ENCODE peak calls at places on chromosome 2, in nine cellular contexts. H, O, B, X, T, N, C, V and L are unnamed samples.

GRCh38 chr2:3631851-3632659 is 25.9 kb upstream of the ALLC start:
- DNase-seq in O (no peak), C (no peak), B (no peak), T (no peak), X (no peak), H (no peak), V (no peak), N (no peak), L (no peak)

GRCh38 chr2:74457549-74458131 is 598 bp upstream of the WBP1 start:
- DNase-seq in B (peak), O (no peak), H (peak), T (no peak), N (peak), C (peak), V (no peak), X (peak), L (peak)

GRCh38 chr2:197514754-197515153 is 1.1 kb upstream of the MOB4 start:
- DNase-seq in N (no peak), T (no peak), X (no peak), C (peak), O (no peak), B (no peak), H (no peak), V (no peak), L (no peak)

GRCh38 chr2:18067980-18068379 is 189.5 kb downstream of the KCNS3 start:
- DNase-seq in B (no peak), T (no peak), V (no peak), X (no peak), N (no peak), H (no peak), O (no peak), C (no peak), L (no peak)

GRCh38 chr2:20483496-20483895 is 36.6 kb downstream of the RHOB start:
- DNase-seq in O (no peak), X (no peak), V (no peak), N (no peak), C (no peak), B (no peak), H (no peak), T (no peak), L (no peak)

GRCh38 chr2:196159223-196159892 is 12.0 kb downstream of the STK17B start:
- DNase-seq in C (no peak), N (no peak), X (peak), V (no peak), O (no peak), B (no peak), H (no peak), T (no peak), L (no peak)

GRCh38 chr2:118808429-118808809 is 39.0 kb downstream of the EN1 start:
- DNase-seq in T (no peak), O (peak), H (no peak), C (no peak), X (no peak), B (no peak), V (peak), N (no peak), L (no peak)

GRCh38 chr2:159138642-159139182 is 147.8 kb downstream of the WDSUB1 start:
- DNase-seq in C (no peak), V (no peak), O (no peak), X (no peak), B (no peak), T (no peak), N (no peak), H (no peak), L (no peak)

GRCh38 chr2:11807156-11808015 is 61.0 kb downstream of the LPIN1 start:
- DNase-seq in N (no peak), H (no peak), C (no peak), X (peak), O (no peak), B (no peak), V (peak), T (no peak), L (no peak)

GRCh38 chr2:206642075-206643025 is at the start of gene FAM237A:
- DNase-seq in N (peak), H (no peak), T (no peak), X (peak), C (no peak), V (peak), O (peak), B (peak), L (peak)

GRCh38 chr2:180604077-180604476 is 376.3 kb upstream of the UBE2E3 start:
- DNase-seq in O (peak), B (peak), C (peak), H (no peak), N (no peak), X (peak), V (peak), T (no peak), L (no peak)

GRCh38 chr2:105239924-105240323 is 1.6 kb upstream of the GPR45 start:
- DNase-seq in V (no peak), N (no peak), H (no peak), C (peak), X (peak), O (peak), T (no peak), B (no peak), L (no peak)

GRCh38 chr2:109284816-109285215 is 155.8 kb downstream of the SH3RF3 start:
- DNase-seq in T (no peak), O (peak), N (no peak), H (no peak), X (no peak), B (no peak), C (no peak), V (no peak), L (no peak)

GRCh38 chr2:17830053-17831034 is 14.1 kb downstream of the MSGN1 start:
- DNase-seq in V (peak), C (peak), H (no peak), N (peak), T (peak), B (no peak), X (peak), O (peak), L (no peak)

GRCh38 chr2:230130668-230131364 is 62.1 kb upstream of the SLC16A14 start:
- DNase-seq in N (no peak), X (peak), O (peak), C (no peak), H (no peak), V (peak), B (no peak), T (no peak), L (no peak)

GRCh38 chr2:176621350-176621749 is 352.1 kb downstream of the MTX2 start:
- DNase-seq in H (no peak), C (peak), N (no peak), B (no peak), X (no peak), V (no peak), O (no peak), T (no peak), L (peak)

GRCh38 chr2:202822411-202822810 is 49.2 kb downstream of the ICA1L start:
- DNase-seq in V (no peak), T (no peak), X (no peak), O (no peak), B (no peak), C (no peak), H (no peak), N (no peak), L (no peak)

GRCh38 chr2:61770746-61771145 is 83.1 kb downstream of the FAM161A start:
- DNase-seq in C (peak), B (no peak), T (peak), O (no peak), X (no peak), N (no peak), H (no peak), V (no peak), L (no peak)

GRCh38 chr2:192218347-192218746 is 23.6 kb upstream of the TMEFF2 start:
- DNase-seq in O (no peak), X (no peak), N (no peak), B (no peak), H (no peak), C (no peak), T (no peak), V (no peak), L (no peak)